ENCODE peak calls at places on chromosome X, in five cellular contexts. C, Z, D, I and U are unnamed samples.

GRCh38 chrX:110004210-110004609 is 1.3 kb downstream of the TMEM164 start:
- DNase-seq in D (no peak), Z (no peak), C (no peak), I (no peak), U (no peak)

GRCh38 chrX:40068048-40068447 is 29.7 kb downstream of the BCOR start:
- DNase-seq in D (no peak), C (no peak), Z (no peak), I (peak), U (no peak)

GRCh38 chrX:120274958-120275357 is 24.3 kb downstream of the ZBTB33 start:
- DNase-seq in D (no peak), C (no peak), Z (no peak), I (no peak), U (no peak)

GRCh38 chrX:43973249-43973672 is at the start of gene NDP:
- DNase-seq in D (no peak), C (peak), I (no peak), Z (peak), U (peak)

GRCh38 chrX:49058794-49059193 is at the start of gene CCDC120:
- DNase-seq in D (no peak), Z (no peak), C (no peak), I (no peak), U (no peak)

GRCh38 chrX:120446503-120446902 is 22.6 kb downstream of the LAMP2 start:
- DNase-seq in I (no peak), Z (peak), C (peak), D (peak), U (peak)

GRCh38 chrX:78957768-78958130 is 12.6 kb downstream of the P2RY10 start:
- DNase-seq in C (no peak), I (no peak), D (no peak), Z (no peak), U (no peak)

GRCh38 chrX:77431227-77431626 is 16.0 kb upstream of the FGF16 start:
- DNase-seq in C (no peak), Z (peak), I (no peak), D (peak), U (peak)

GRCh38 chrX:39899876-39900787 is 197.6 kb downstream of the BCOR start:
- DNase-seq in Z (no peak), I (no peak), D (peak), C (no peak), U (no peak)